ENCODE peak calls at places on chromosome 22, in six cellular contexts. F is HT-29, P is LoVo, L is Right ventricle myocardium superior, A is mesenchymal stem cell, Y is mucosa of descending colon. G is an unnamed sample.

GRCh38 chr22:47448231-47449035 is 686.0 kb downstream of the TBC1D22A start:
- DNase-seq in F (no peak), P (no peak), L (no peak), A (no peak), Y (no peak), G (no peak)

GRCh38 chr22:31290494-31291402 is 1.5 kb downstream of the PIK3IP1 start:
- DNase-seq in F (peak), P (peak), L (peak), A (peak), Y (peak), G (peak)

GRCh38 chr22:47065756-47066615 is 303.5 kb downstream of the TBC1D22A start:
- DNase-seq in F (no peak), P (no peak), L (no peak), A (no peak), Y (no peak), G (no peak)

GRCh38 chr22:21824439-21824912 is 43.0 kb downstream of the MAPK1 start:
- DNase-seq in F (no peak), P (no peak), L (no peak), A (no peak), Y (no peak), G (no peak)

GRCh38 chr22:44424867-44425351 is 73.1 kb downstream of the RTL6 start:
- DNase-seq in F (no peak), P (no peak), L (no peak), A (no peak), Y (peak), G (no peak)

GRCh38 chr22:41538583-41538982 is 5.7 kb downstream of the POLR3H start:
- DNase-seq in F (no peak), P (no peak), L (no peak), A (no peak), Y (no peak), G (no peak)

GRCh38 chr22:19903031-19903430 is 38.5 kb upstream of the COMT start:
- DNase-seq in F (no peak), P (no peak), L (no peak), A (no peak), Y (no peak), G (no peak)

GRCh38 chr22:41512421-41513194 is 31.7 kb downstream of the POLR3H start:
- DNase-seq in F (no peak), P (no peak), L (no peak), A (peak), Y (no peak), G (no peak)

GRCh38 chr22:32203181-32204105 is 1.4 kb downstream of the RFPL2 start:
- DNase-seq in F (no peak), P (no peak), L (no peak), A (no peak), Y (peak), G (no peak)